ENCODE peak calls at places on chromosomes 5 and 9, in five cellular contexts. One of them, this sample, is unnamed.

GRCh38 chr9:21801683-21802417 is 586 bp upstream of the MTAP start:
- DNase-seq in stimulated activated CD8-positive, alpha-beta memory T cell treated with anti-CD3 and anti-CD28 coated beads, Interleukin-4, amount 100 ng/mL, for 4 hours: no peak
- DNase-seq in AG10803: peak; percentile 88
- DNase-seq in GM23248: peak; percentile 94
- DNase-seq in fibroblast of gingiva: peak; percentile 84
- DNase-seq in this sample: peak; percentile 79

GRCh38 chr5:133091034-133091433 is 39.2 kb downstream of the HSPA4 start:
- DNase-seq in stimulated activated CD8-positive, alpha-beta memory T cell treated with anti-CD3 and anti-CD28 coated beads, Interleukin-4, amount 100 ng/mL, for 4 hours: no peak
- DNase-seq in AG10803: no peak
- DNase-seq in GM23248: no peak
- DNase-seq in fibroblast of gingiva: no peak
- DNase-seq in this sample: no peak

GRCh38 chr5:73661753-73662152 is 35.8 kb downstream of the ARHGEF28 start:
- DNase-seq in stimulated activated CD8-positive, alpha-beta memory T cell treated with anti-CD3 and anti-CD28 coated beads, Interleukin-4, amount 100 ng/mL, for 4 hours: no peak
- DNase-seq in AG10803: no peak
- DNase-seq in GM23248: no peak
- DNase-seq in fibroblast of gingiva: peak; percentile 56
- DNase-seq in this sample: no peak

GRCh38 chr5:176734756-176735342 is 75.5 kb upstream of the UNC5A start:
- DNase-seq in stimulated activated CD8-positive, alpha-beta memory T cell treated with anti-CD3 and anti-CD28 coated beads, Interleukin-4, amount 100 ng/mL, for 4 hours: no peak
- DNase-seq in AG10803: no peak
- DNase-seq in GM23248: no peak
- DNase-seq in fibroblast of gingiva: no peak
- DNase-seq in this sample: no peak

GRCh38 chr9:113692264-113692663 is 183.8 kb upstream of the ZNF618 start:
- DNase-seq in stimulated activated CD8-positive, alpha-beta memory T cell treated with anti-CD3 and anti-CD28 coated beads, Interleukin-4, amount 100 ng/mL, for 4 hours: no peak
- DNase-seq in AG10803: no peak
- DNase-seq in GM23248: no peak
- DNase-seq in fibroblast of gingiva: no peak
- DNase-seq in this sample: no peak

GRCh38 chr5:76789991-76790571 is 28.7 kb upstream of the F2RL1 start:
- DNase-seq in stimulated activated CD8-positive, alpha-beta memory T cell treated with anti-CD3 and anti-CD28 coated beads, Interleukin-4, amount 100 ng/mL, for 4 hours: no peak
- DNase-seq in AG10803: peak; percentile 37
- DNase-seq in GM23248: peak; percentile 86
- DNase-seq in fibroblast of gingiva: no peak
- DNase-seq in this sample: no peak

GRCh38 chr5:151036556-151036955 is 16.2 kb downstream of the GPX3 start:
- DNase-seq in stimulated activated CD8-positive, alpha-beta memory T cell treated with anti-CD3 and anti-CD28 coated beads, Interleukin-4, amount 100 ng/mL, for 4 hours: no peak
- DNase-seq in AG10803: no peak
- DNase-seq in GM23248: no peak
- DNase-seq in fibroblast of gingiva: no peak
- DNase-seq in this sample: no peak

GRCh38 chr5:90477073-90477472 is 2.4 kb downstream of the POLR3G start:
- DNase-seq in stimulated activated CD8-positive, alpha-beta memory T cell treated with anti-CD3 and anti-CD28 coated beads, Interleukin-4, amount 100 ng/mL, for 4 hours: no peak
- DNase-seq in AG10803: no peak
- DNase-seq in GM23248: no peak
- DNase-seq in fibroblast of gingiva: no peak
- DNase-seq in this sample: no peak

GRCh38 chr5:130773813-130774212 is 391.2 kb downstream of the HINT1 start:
- DNase-seq in stimulated activated CD8-positive, alpha-beta memory T cell treated with anti-CD3 and anti-CD28 coated beads, Interleukin-4, amount 100 ng/mL, for 4 hours: no peak
- DNase-seq in AG10803: no peak
- DNase-seq in GM23248: no peak
- DNase-seq in fibroblast of gingiva: no peak
- DNase-seq in this sample: no peak

GRCh38 chr5:178419651-178420050 is 170.5 kb downstream of the COL23A1 start:
- DNase-seq in stimulated activated CD8-positive, alpha-beta memory T cell treated with anti-CD3 and anti-CD28 coated beads, Interleukin-4, amount 100 ng/mL, for 4 hours: no peak
- DNase-seq in AG10803: no peak
- DNase-seq in GM23248: no peak
- DNase-seq in fibroblast of gingiva: no peak
- DNase-seq in this sample: peak; percentile 49

GRCh38 chr9:119009253-119009652 is 360.0 kb downstream of the BRINP1 start:
- DNase-seq in stimulated activated CD8-positive, alpha-beta memory T cell treated with anti-CD3 and anti-CD28 coated beads, Interleukin-4, amount 100 ng/mL, for 4 hours: no peak
- DNase-seq in AG10803: peak; percentile 40
- DNase-seq in GM23248: peak; percentile 36
- DNase-seq in fibroblast of gingiva: no peak
- DNase-seq in this sample: no peak

GRCh38 chr9:136530472-136531089 is 15.3 kb downstream of the NOTCH1 start:
- DNase-seq in stimulated activated CD8-positive, alpha-beta memory T cell treated with anti-CD3 and anti-CD28 coated beads, Interleukin-4, amount 100 ng/mL, for 4 hours: no peak
- DNase-seq in AG10803: no peak
- DNase-seq in GM23248: no peak
- DNase-seq in fibroblast of gingiva: no peak
- DNase-seq in this sample: no peak

GRCh38 chr5:62354028-62354874 is 48.2 kb downstream of the KIF2A start:
- DNase-seq in stimulated activated CD8-positive, alpha-beta memory T cell treated with anti-CD3 and anti-CD28 coated beads, Interleukin-4, amount 100 ng/mL, for 4 hours: no peak
- DNase-seq in AG10803: peak; percentile 65
- DNase-seq in GM23248: peak; percentile 81
- DNase-seq in fibroblast of gingiva: peak; percentile 48
- DNase-seq in this sample: no peak

GRCh38 chr5:141349917-141350619 is at the start of gene PCDHGB1:
- DNase-seq in stimulated activated CD8-positive, alpha-beta memory T cell treated with anti-CD3 and anti-CD28 coated beads, Interleukin-4, amount 100 ng/mL, for 4 hours: no peak
- DNase-seq in AG10803: peak; percentile 69
- DNase-seq in GM23248: peak; percentile 62
- DNase-seq in fibroblast of gingiva: peak; percentile 35
- DNase-seq in this sample: no peak

GRCh38 chr9:116355153-116355827 is 201.7 kb downstream of the PAPPA start:
- DNase-seq in stimulated activated CD8-positive, alpha-beta memory T cell treated with anti-CD3 and anti-CD28 coated beads, Interleukin-4, amount 100 ng/mL, for 4 hours: no peak
- DNase-seq in AG10803: no peak
- DNase-seq in GM23248: peak; percentile 49
- DNase-seq in fibroblast of gingiva: peak; percentile 24
- DNase-seq in this sample: no peak

GRCh38 chr9:2729003-2729402 is 11.7 kb downstream of the KCNV2 start:
- DNase-seq in stimulated activated CD8-positive, alpha-beta memory T cell treated with anti-CD3 and anti-CD28 coated beads, Interleukin-4, amount 100 ng/mL, for 4 hours: no peak
- DNase-seq in AG10803: peak; percentile 45
- DNase-seq in GM23248: peak; percentile 69
- DNase-seq in fibroblast of gingiva: peak; percentile 8
- DNase-seq in this sample: no peak

GRCh38 chr9:117768740-117769400 is 64.7 kb downstream of the TLR4 start:
- DNase-seq in stimulated activated CD8-positive, alpha-beta memory T cell treated with anti-CD3 and anti-CD28 coated beads, Interleukin-4, amount 100 ng/mL, for 4 hours: no peak
- DNase-seq in AG10803: peak; percentile 42
- DNase-seq in GM23248: peak; percentile 5
- DNase-seq in fibroblast of gingiva: peak; percentile 52
- DNase-seq in this sample: no peak

GRCh38 chr9:74940600-74940999 is 12.1 kb downstream of the C9orf40 start:
- DNase-seq in stimulated activated CD8-positive, alpha-beta memory T cell treated with anti-CD3 and anti-CD28 coated beads, Interleukin-4, amount 100 ng/mL, for 4 hours: no peak
- DNase-seq in AG10803: no peak
- DNase-seq in GM23248: peak; percentile 2
- DNase-seq in fibroblast of gingiva: no peak
- DNase-seq in this sample: no peak

GRCh38 chr5:105392710-105393149 is 1830.1 kb upstream of the NUDT12 start:
- DNase-seq in stimulated activated CD8-positive, alpha-beta memory T cell treated with anti-CD3 and anti-CD28 coated beads, Interleukin-4, amount 100 ng/mL, for 4 hours: no peak
- DNase-seq in AG10803: no peak
- DNase-seq in GM23248: no peak
- DNase-seq in fibroblast of gingiva: no peak
- DNase-seq in this sample: no peak

GRCh38 chr5:65924366-65925093 is 1.8 kb upstream of the ERBIN start:
- DNase-seq in stimulated activated CD8-positive, alpha-beta memory T cell treated with anti-CD3 and anti-CD28 coated beads, Interleukin-4, amount 100 ng/mL, for 4 hours: no peak
- DNase-seq in AG10803: no peak
- DNase-seq in GM23248: no peak
- DNase-seq in fibroblast of gingiva: no peak
- DNase-seq in this sample: no peak

GRCh38 chr5:160039810-160040470 is 31.0 kb downstream of the TTC1 start:
- DNase-seq in stimulated activated CD8-positive, alpha-beta memory T cell treated with anti-CD3 and anti-CD28 coated beads, Interleukin-4, amount 100 ng/mL, for 4 hours: no peak
- DNase-seq in AG10803: no peak
- DNase-seq in GM23248: no peak
- DNase-seq in fibroblast of gingiva: no peak
- DNase-seq in this sample: no peak

GRCh38 chr9:131776473-131776872 is 36.6 kb upstream of the RAPGEF1 start:
- DNase-seq in stimulated activated CD8-positive, alpha-beta memory T cell treated with anti-CD3 and anti-CD28 coated beads, Interleukin-4, amount 100 ng/mL, for 4 hours: no peak
- DNase-seq in AG10803: peak; percentile 15
- DNase-seq in GM23248: peak; percentile 62
- DNase-seq in fibroblast of gingiva: no peak
- DNase-seq in this sample: no peak

GRCh38 chr9:128203024-128203841 is at the start of gene DNM1:
- DNase-seq in stimulated activated CD8-positive, alpha-beta memory T cell treated with anti-CD3 and anti-CD28 coated beads, Interleukin-4, amount 100 ng/mL, for 4 hours: no peak
- DNase-seq in AG10803: peak; percentile 53
- DNase-seq in GM23248: peak; percentile 86
- DNase-seq in fibroblast of gingiva: peak; percentile 29
- DNase-seq in this sample: peak; percentile 95

GRCh38 chr5:150573216-150573615 is 65.3 kb downstream of the NDST1 start:
- DNase-seq in stimulated activated CD8-positive, alpha-beta memory T cell treated with anti-CD3 and anti-CD28 coated beads, Interleukin-4, amount 100 ng/mL, for 4 hours: no peak
- DNase-seq in AG10803: no peak
- DNase-seq in GM23248: no peak
- DNase-seq in fibroblast of gingiva: no peak
- DNase-seq in this sample: no peak

GRCh38 chr5:180209137-180209581 is at the start of gene RASGEF1C:
- DNase-seq in stimulated activated CD8-positive, alpha-beta memory T cell treated with anti-CD3 and anti-CD28 coated beads, Interleukin-4, amount 100 ng/mL, for 4 hours: no peak
- DNase-seq in AG10803: peak; percentile 46
- DNase-seq in GM23248: peak; percentile 88
- DNase-seq in fibroblast of gingiva: peak; percentile 46
- DNase-seq in this sample: peak; percentile 55

GRCh38 chr5:65261499-65261898 is 220.2 kb downstream of the ADAMTS6 start:
- DNase-seq in stimulated activated CD8-positive, alpha-beta memory T cell treated with anti-CD3 and anti-CD28 coated beads, Interleukin-4, amount 100 ng/mL, for 4 hours: no peak
- DNase-seq in AG10803: no peak
- DNase-seq in GM23248: peak; percentile 14
- DNase-seq in fibroblast of gingiva: no peak
- DNase-seq in this sample: no peak

GRCh38 chr5:128163991-128164390 is 80.4 kb downstream of the SLC12A2 start:
- DNase-seq in stimulated activated CD8-positive, alpha-beta memory T cell treated with anti-CD3 and anti-CD28 coated beads, Interleukin-4, amount 100 ng/mL, for 4 hours: no peak
- DNase-seq in AG10803: no peak
- DNase-seq in GM23248: peak; percentile 71
- DNase-seq in fibroblast of gingiva: no peak
- DNase-seq in this sample: no peak

GRCh38 chr5:170937072-170937471 is 75.3 kb downstream of the RANBP17 start:
- DNase-seq in stimulated activated CD8-positive, alpha-beta memory T cell treated with anti-CD3 and anti-CD28 coated beads, Interleukin-4, amount 100 ng/mL, for 4 hours: no peak
- DNase-seq in AG10803: no peak
- DNase-seq in GM23248: no peak
- DNase-seq in fibroblast of gingiva: no peak
- DNase-seq in this sample: no peak

GRCh38 chr9:108746864-108747263 is 108.9 kb downstream of the ACTL7B start:
- DNase-seq in stimulated activated CD8-positive, alpha-beta memory T cell treated with anti-CD3 and anti-CD28 coated beads, Interleukin-4, amount 100 ng/mL, for 4 hours: no peak
- DNase-seq in AG10803: peak; percentile 52
- DNase-seq in GM23248: peak; percentile 50
- DNase-seq in fibroblast of gingiva: peak; percentile 62
- DNase-seq in this sample: no peak

GRCh38 chr5:80654391-80655230 is at the start of the genes DHFR and MSH3:
- DNase-seq in stimulated activated CD8-positive, alpha-beta memory T cell treated with anti-CD3 and anti-CD28 coated beads, Interleukin-4, amount 100 ng/mL, for 4 hours: peak; percentile 70
- DNase-seq in AG10803: peak; percentile 87
- DNase-seq in GM23248: peak; percentile 93
- DNase-seq in fibroblast of gingiva: peak; percentile 86
- DNase-seq in this sample: peak; percentile 98

GRCh38 chr9:21994996-21995651 is 533 bp downstream of the CDKN2B-AS1 start:
- DNase-seq in stimulated activated CD8-positive, alpha-beta memory T cell treated with anti-CD3 and anti-CD28 coated beads, Interleukin-4, amount 100 ng/mL, for 4 hours: no peak
- DNase-seq in AG10803: peak; percentile 75
- DNase-seq in GM23248: peak; percentile 90
- DNase-seq in fibroblast of gingiva: peak; percentile 85
- DNase-seq in this sample: peak; percentile 78

GRCh38 chr9:134624119-134624826 is 17.3 kb upstream of the COL5A1 start:
- DNase-seq in stimulated activated CD8-positive, alpha-beta memory T cell treated with anti-CD3 and anti-CD28 coated beads, Interleukin-4, amount 100 ng/mL, for 4 hours: no peak
- DNase-seq in AG10803: peak; percentile 68
- DNase-seq in GM23248: peak; percentile 91
- DNase-seq in fibroblast of gingiva: peak; percentile 58
- DNase-seq in this sample: peak; percentile 29

GRCh38 chr9:131008563-131008908 is 438 bp upstream of the LAMC3 start:
- DNase-seq in stimulated activated CD8-positive, alpha-beta memory T cell treated with anti-CD3 and anti-CD28 coated beads, Interleukin-4, amount 100 ng/mL, for 4 hours: no peak
- DNase-seq in AG10803: no peak
- DNase-seq in GM23248: no peak
- DNase-seq in fibroblast of gingiva: no peak
- DNase-seq in this sample: no peak

GRCh38 chr9:104934686-104935413 is 6.9 kb upstream of the ABCA1 start:
- DNase-seq in stimulated activated CD8-positive, alpha-beta memory T cell treated with anti-CD3 and anti-CD28 coated beads, Interleukin-4, amount 100 ng/mL, for 4 hours: no peak
- DNase-seq in AG10803: peak; percentile 41
- DNase-seq in GM23248: peak; percentile 45
- DNase-seq in fibroblast of gingiva: peak; percentile 34
- DNase-seq in this sample: no peak

GRCh38 chr5:4275232-4275631 is 679.6 kb downstream of the IRX1 start:
- DNase-seq in stimulated activated CD8-positive, alpha-beta memory T cell treated with anti-CD3 and anti-CD28 coated beads, Interleukin-4, amount 100 ng/mL, for 4 hours: no peak
- DNase-seq in AG10803: no peak
- DNase-seq in GM23248: no peak
- DNase-seq in fibroblast of gingiva: no peak
- DNase-seq in this sample: no peak

GRCh38 chr9:88196456-88196855 is 58.2 kb upstream of the SPATA31C2 start:
- DNase-seq in stimulated activated CD8-positive, alpha-beta memory T cell treated with anti-CD3 and anti-CD28 coated beads, Interleukin-4, amount 100 ng/mL, for 4 hours: no peak
- DNase-seq in AG10803: no peak
- DNase-seq in GM23248: no peak
- DNase-seq in fibroblast of gingiva: no peak
- DNase-seq in this sample: no peak

GRCh38 chr5:158917731-158918130 is 182.0 kb downstream of the EBF1 start:
- DNase-seq in stimulated activated CD8-positive, alpha-beta memory T cell treated with anti-CD3 and anti-CD28 coated beads, Interleukin-4, amount 100 ng/mL, for 4 hours: no peak
- DNase-seq in AG10803: no peak
- DNase-seq in GM23248: no peak
- DNase-seq in fibroblast of gingiva: no peak
- DNase-seq in this sample: no peak

GRCh38 chr9:6495484-6495883 is 82.5 kb downstream of the UHRF2 start:
- DNase-seq in stimulated activated CD8-positive, alpha-beta memory T cell treated with anti-CD3 and anti-CD28 coated beads, Interleukin-4, amount 100 ng/mL, for 4 hours: no peak
- DNase-seq in AG10803: no peak
- DNase-seq in GM23248: no peak
- DNase-seq in fibroblast of gingiva: no peak
- DNase-seq in this sample: no peak

GRCh38 chr9:110623462-110624025 is 44.0 kb upstream of the SVEP1 start:
- DNase-seq in stimulated activated CD8-positive, alpha-beta memory T cell treated with anti-CD3 and anti-CD28 coated beads, Interleukin-4, amount 100 ng/mL, for 4 hours: no peak
- DNase-seq in AG10803: peak; percentile 60
- DNase-seq in GM23248: peak; percentile 71
- DNase-seq in fibroblast of gingiva: peak; percentile 53
- DNase-seq in this sample: no peak